ENCODE peak calls at places on chromosomes 4 and X, in six cellular contexts. X is ascending aorta; C is fibroblast of the aortic adventitia; Y is AG04450; E is effector memory CD4-positive, alpha-beta T cell; G is GM12865. T is an unnamed sample.

GRCh38 chr4:71195932-71196331 is 142.9 kb upstream of the SLC4A4 start:
- DNase-seq in G (no peak), C (peak), E (no peak), X (no peak), Y (peak), T (no peak)

GRCh38 chrX:13396887-13397286 is 77.0 kb upstream of the ATXN3L start:
- DNase-seq in X (no peak), G (no peak), E (no peak), C (peak), Y (no peak), T (peak)

GRCh38 chrX:120380699-120381098 is 18.8 kb downstream of the ATP1B4 start:
- DNase-seq in C (no peak), G (peak), E (no peak), X (no peak), Y (no peak), T (peak)

GRCh38 chr4:145609494-145610427 is 9.4 kb upstream of the MMAA start:
- DNase-seq in E (peak), X (peak), G (peak), C (peak), Y (no peak), T (peak)

GRCh38 chr4:122710434-122711308 is 21.8 kb upstream of the BBS12 start:
- DNase-seq in E (no peak), G (peak), C (peak), X (no peak), Y (no peak), T (peak)

GRCh38 chrX:105821471-105822081 is 763 bp upstream of the NRK start:
- DNase-seq in E (no peak), X (no peak), C (no peak), Y (peak), G (no peak), T (peak)

GRCh38 chrX:77788050-77788449 is 2.0 kb upstream of the ATRX start:
- DNase-seq in E (no peak), G (peak), C (peak), Y (no peak), X (no peak), T (no peak)

GRCh38 chrX:53317365-53318069 is 36.1 kb upstream of the IQSEC2 start:
- DNase-seq in G (peak), E (peak), Y (no peak), C (peak), X (peak), T (peak)

GRCh38 chrX:7120578-7121219 is 26.8 kb upstream of the STS start:
- DNase-seq in X (no peak), Y (no peak), C (peak), E (no peak), G (no peak), T (peak)

GRCh38 chrX:70172226-70172625 is 5.1 kb upstream of the DGAT2L6 start:
- DNase-seq in X (no peak), C (peak), G (no peak), E (no peak), Y (no peak), T (peak)

GRCh38 chr4:31455612-31456011 is 735.4 kb downstream of the PCDH7 start:
- DNase-seq in Y (no peak), G (no peak), E (no peak), C (no peak), X (no peak), T (peak)

GRCh38 chr4:58301384-58301783 is 1191.2 kb upstream of the IGFBP7 start:
- DNase-seq in G (no peak), X (no peak), E (no peak), Y (no peak), C (no peak), T (no peak)

GRCh38 chrX:8042304-8042703 is 115.1 kb upstream of the PNPLA4 start:
- DNase-seq in E (no peak), Y (no peak), X (no peak), C (no peak), G (no peak), T (peak)

GRCh38 chr4:11635336-11635735 is 206.6 kb upstream of the HS3ST1 start:
- DNase-seq in X (no peak), C (peak), E (no peak), Y (peak), G (no peak), T (peak)

GRCh38 chrX:142266417-142266816 is 61.3 kb upstream of the MAGEC2 start:
- DNase-seq in Y (no peak), C (no peak), G (no peak), X (no peak), E (no peak), T (no peak)

GRCh38 chr4:25030283-25031076 is at the start of gene LGI2:
- DNase-seq in G (no peak), E (no peak), C (no peak), X (peak), Y (no peak), T (peak)

GRCh38 chrX:154717824-154718223 is 33.1 kb downstream of the GAB3 start:
- DNase-seq in G (no peak), X (no peak), C (no peak), E (peak), Y (no peak), T (peak)

GRCh38 chrX:66731398-66731797 is 92.5 kb upstream of the EDA2R start:
- DNase-seq in C (peak), E (no peak), G (peak), X (no peak), Y (peak), T (peak)

GRCh38 chr4:10108818-10109783 is 7.5 kb downstream of the WDR1 start:
- DNase-seq in E (peak), G (no peak), Y (no peak), X (no peak), C (peak), T (peak)

GRCh38 chr4:156959298-156959702 is 12.3 kb downstream of the PDGFC start:
- DNase-seq in Y (no peak), X (no peak), G (no peak), E (no peak), C (peak), T (peak)

GRCh38 chrX:134026732-134027311 is 41.4 kb upstream of the GPC3 start:
- DNase-seq in X (peak), C (peak), G (peak), Y (no peak), E (no peak), T (peak)

GRCh38 chr4:37970702-37971101 is 10.5 kb downstream of the PTTG2 start:
- DNase-seq in E (peak), G (peak), C (peak), Y (no peak), X (peak), T (peak)

GRCh38 chr4:85677286-85677685 is 202.3 kb downstream of the ARHGAP24 start:
- DNase-seq in G (no peak), X (no peak), C (peak), E (no peak), Y (no peak), T (no peak)

GRCh38 chrX:40060356-40060845 is 37.4 kb downstream of the BCOR start:
- DNase-seq in G (no peak), C (no peak), Y (no peak), X (peak), E (no peak), T (no peak)

GRCh38 chr4:42519803-42520417 is 122.6 kb downstream of the SHISA3 start:
- DNase-seq in E (no peak), G (peak), Y (peak), C (peak), X (peak), T (peak)

GRCh38 chr4:135731681-135732080 is 1530.1 kb upstream of the PABPC4L start:
- DNase-seq in C (no peak), Y (no peak), G (no peak), E (no peak), X (no peak), T (no peak)

GRCh38 chr4:135735543-135735942 is 1534.0 kb upstream of the PABPC4L start:
- DNase-seq in Y (no peak), C (no peak), E (no peak), G (no peak), X (no peak), T (no peak)

GRCh38 chr4:135732448-135732847 is 1530.9 kb upstream of the PABPC4L start:
- DNase-seq in X (no peak), E (no peak), C (no peak), Y (no peak), G (no peak), T (no peak)
- H3K4me3 ChIP-seq in X (no peak), E (no peak), C (no peak), Y (no peak), G (no peak), T (no peak)

DNA sequence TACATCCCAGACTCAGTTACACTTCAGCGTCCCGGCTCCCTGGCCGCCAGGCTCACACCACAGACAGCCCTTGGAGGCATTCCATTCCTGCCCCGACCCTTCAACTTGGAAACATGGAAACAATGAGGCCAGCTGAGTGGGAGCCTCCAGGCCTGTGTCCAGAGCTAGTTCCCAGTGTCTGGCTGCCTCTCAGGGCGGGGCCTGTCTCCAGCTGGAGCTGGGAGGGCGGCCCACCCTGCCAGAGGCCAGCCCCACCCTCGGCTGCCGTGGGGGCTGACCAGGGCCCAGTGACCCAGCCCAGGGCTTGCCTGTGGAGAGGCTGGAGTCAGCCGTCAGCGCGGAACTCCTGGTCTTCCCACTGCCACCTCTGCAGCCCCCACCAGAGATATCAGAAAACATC is 37.4 kb upstream of the SPON2 start:
- DNase-seq in X (peak), Y (peak), G (no peak), C (peak), E (no peak), T (no peak)
- H3K4me3 ChIP-seq in X (no peak), Y (no peak), G (no peak), C (no peak), E (no peak), T (no peak)

DNA sequence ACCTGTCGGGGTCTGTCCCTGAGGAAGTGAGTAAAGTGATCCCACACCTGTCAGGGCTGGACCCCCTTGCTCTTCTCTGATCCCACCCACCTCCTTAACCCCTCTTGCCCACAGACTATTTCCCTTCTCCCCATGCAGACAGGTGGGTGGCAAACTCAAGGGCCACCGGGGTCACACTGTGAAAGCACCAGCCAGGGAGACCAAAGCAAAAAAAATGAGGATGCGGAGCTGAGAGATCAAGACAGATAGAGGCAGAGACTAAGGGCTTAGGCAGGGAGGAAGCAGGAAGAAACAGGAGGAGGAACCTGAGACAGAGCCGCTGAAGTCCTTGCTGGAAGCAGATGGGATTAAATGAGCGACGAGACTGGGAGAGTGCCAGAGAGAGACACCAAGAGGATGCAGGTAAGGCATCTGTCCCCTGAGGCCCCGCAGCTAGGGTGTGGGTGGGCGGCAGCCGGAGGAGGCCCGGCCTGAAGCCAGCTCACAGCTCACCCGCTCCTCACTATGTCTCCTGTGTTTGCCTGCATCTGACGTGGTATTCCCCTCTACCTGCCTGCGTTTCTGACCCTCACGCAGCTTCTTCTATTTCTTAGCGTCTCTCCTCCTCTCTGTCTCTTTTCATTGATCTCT is 7.2 kb downstream of the TIMM17B start:
- DNase-seq in C (no peak), E (no peak), G (no peak), Y (no peak), X (peak), T (peak)
- H3K4me3 ChIP-seq in C (peak), E (peak), G (peak), Y (peak), X (peak), T (peak)

DNA sequence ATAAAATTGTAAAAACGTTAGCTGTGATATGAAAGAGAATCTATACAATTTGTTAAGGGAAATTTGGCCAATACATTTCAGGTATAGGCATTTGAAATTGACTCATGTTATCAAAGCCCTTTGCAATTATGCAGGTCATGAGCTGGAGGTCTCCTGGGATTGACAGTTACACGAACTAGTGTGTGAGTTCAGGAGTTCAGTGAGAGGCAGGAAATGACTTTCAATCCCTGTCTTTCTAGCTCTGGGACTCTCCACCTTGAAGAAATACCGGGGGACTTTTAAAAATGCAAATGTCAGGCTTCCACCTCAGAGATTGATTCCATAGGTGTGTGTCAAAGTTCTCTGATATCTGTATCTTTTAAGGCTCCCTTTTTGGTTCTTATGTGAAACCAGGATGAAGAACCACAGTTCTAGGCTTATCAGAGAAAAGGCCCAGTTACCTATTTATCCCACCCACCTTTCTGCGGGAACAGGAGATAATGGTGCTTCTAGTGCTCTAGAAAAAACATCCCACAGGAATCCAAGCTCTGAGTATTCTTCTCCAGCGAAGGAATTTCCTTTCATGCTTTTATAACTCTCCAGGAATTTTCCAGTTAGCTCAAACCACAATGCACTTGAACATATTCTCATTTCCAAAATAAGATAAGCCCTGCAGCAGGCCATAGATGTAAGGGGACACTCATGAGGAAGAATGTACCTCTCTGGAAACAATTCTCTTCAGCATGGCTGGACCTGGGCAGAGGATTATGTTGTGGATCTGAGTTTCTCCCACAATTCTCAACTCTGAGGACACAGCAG is 501.0 kb downstream of the IDS start:
- DNase-seq in C (peak), Y (no peak), G (peak), E (no peak), X (no peak), T (no peak)
- H3K4me3 ChIP-seq in C (no peak), Y (no peak), G (no peak), E (no peak), X (no peak), T (no peak)

GRCh38 chrX:139091878-139092277 is 380.4 kb upstream of the FGF13 start:
- DNase-seq in C (no peak), G (no peak), E (no peak), X (no peak), Y (no peak), T (no peak)

GRCh38 chrX:139091086-139091485 is 379.6 kb upstream of the FGF13 start:
- DNase-seq in X (no peak), G (no peak), C (peak), Y (no peak), E (no peak), T (no peak)

GRCh38 chrX:139093201-139093600 is 381.7 kb upstream of the FGF13 start:
- DNase-seq in G (no peak), E (no peak), X (no peak), C (no peak), Y (no peak), T (no peak)

GRCh38 chrX:139094671-139095592 is 383.4 kb upstream of the FGF13 start:
- DNase-seq in G (no peak), E (no peak), X (no peak), C (peak), Y (no peak), T (peak)
- H3K4me3 ChIP-seq in G (no peak), E (no peak), X (no peak), C (no peak), Y (no peak), T (no peak)

DNA sequence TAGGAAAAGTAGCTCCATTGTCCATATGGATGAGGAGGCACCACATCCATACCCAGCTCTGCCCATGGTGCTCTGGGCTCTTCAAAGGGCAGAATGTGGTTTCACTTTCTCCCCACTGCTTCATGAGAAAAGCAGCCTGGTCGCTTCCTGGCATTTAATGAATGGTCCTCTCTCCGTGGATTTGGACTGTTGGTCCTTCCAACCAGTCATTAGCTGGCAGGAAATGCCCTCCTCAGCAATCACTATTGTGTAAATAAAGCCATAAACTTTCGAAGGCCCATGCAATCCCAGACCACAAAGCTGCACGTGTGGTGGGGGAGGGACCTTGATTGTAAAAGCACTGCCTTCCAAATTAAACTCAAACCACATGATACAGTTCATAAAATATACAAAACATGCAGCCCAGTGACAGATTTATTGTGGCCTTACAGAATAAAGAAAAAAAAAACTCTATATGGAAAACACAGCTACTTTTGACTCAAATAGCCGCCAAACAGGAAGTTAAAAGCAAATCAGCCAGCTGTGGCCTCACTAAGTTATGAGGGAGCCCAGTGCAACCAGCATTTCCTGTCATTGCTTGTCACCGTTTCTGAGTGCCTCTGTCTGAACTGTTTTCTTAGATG is 8.1 kb downstream of the MBNL3 start:
- DNase-seq in Y (no peak), X (peak), G (peak), E (peak), C (peak), T (peak)
- H3K4me3 ChIP-seq in Y (peak), X (peak), G (peak), E (peak), C (no peak), T (peak)

GRCh38 chr4:116183241-116183640 is 902.1 kb downstream of the TRAM1L1 start:
- DNase-seq in G (no peak), C (no peak), E (no peak), X (no peak), Y (no peak), T (no peak)

DNA sequence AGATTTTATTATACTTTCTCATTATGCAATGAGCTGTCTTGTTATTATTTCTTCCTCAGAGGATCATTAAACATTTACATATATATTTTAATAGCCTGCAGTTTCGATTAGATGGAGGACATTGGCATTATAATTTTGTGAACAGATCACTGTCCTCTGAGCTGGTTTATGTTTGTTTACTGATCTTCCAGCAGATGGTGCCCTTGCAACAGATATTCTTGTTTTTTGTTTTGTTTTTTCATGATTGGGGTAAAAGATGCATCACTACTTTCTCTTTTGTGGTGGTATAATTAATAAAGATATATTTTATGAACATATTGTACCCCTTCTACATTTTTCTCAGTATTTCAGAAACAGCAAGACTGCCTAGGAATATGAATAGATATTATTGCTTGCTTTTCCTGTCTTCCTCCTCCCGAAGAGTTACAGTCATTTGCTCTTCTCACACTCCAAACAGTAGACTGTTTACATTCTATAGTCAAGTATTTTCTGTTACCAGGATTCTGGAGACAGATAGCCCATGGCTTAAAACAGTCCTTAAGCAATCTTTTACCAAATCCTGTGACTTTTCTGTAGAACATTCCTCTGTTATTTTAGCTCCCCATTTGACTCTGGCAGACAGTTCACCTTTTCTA is 905.2 kb downstream of the TRAM1L1 start:
- DNase-seq in Y (no peak), X (no peak), E (no peak), C (no peak), G (peak), T (peak)
- H3K4me3 ChIP-seq in Y (no peak), X (no peak), E (no peak), C (no peak), G (peak), T (peak)

GRCh38 chr4:173346074-173346473 is 11.9 kb upstream of the HMGB2 start:
- DNase-seq in C (peak), X (no peak), Y (no peak), G (no peak), E (no peak), T (peak)
- H3K4me3 ChIP-seq in C (no peak), X (no peak), Y (no peak), G (no peak), E (no peak), T (peak)

GRCh38 chrX:71534773-71535544 is 2.1 kb downstream of the OGT start:
- DNase-seq in E (no peak), Y (no peak), X (no peak), C (no peak), G (no peak), T (peak)
- H3K4me3 ChIP-seq in E (peak), Y (peak), X (peak), C (peak), G (peak), T (peak)

DNA sequence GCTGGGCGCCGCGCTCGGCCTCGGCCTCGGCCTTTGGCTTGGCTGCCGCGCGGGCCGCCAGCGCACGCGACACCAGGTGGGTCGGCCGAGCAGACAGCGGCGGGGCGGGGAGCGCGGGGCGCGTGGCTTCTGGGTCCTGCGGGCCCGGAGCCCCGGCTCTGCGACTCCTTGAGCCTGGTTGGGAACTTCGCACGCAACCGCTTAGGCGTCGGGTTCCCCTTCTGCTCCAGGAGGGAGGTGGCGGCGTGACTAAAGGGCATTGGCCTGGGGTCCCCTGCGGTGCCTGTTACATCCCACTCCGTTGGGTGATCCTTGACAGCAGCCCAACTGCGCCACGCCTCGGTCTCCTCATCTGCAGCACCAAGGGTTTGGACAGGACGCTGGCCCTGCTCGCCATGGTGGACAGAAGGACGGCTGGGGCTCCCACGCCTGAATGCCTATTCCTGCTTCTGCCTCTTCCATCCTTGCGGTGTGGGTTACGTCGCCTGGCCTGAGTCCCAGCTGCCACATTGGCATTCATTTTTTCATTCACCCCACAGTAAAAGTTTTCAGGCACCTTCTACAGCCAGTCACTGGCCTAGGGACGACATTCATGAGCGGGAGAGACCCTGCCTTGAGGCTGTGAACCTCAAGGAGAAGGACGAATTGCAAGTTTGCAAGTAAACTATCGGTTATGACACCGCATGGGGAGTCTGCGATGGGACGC is 631 bp downstream of the EVC start:
- DNase-seq in Y (no peak), X (peak), C (peak), E (no peak), G (no peak), T (peak)
- H3K4me3 ChIP-seq in Y (peak), X (peak), C (peak), E (no peak), G (no peak), T (peak)